ENCODE peak calls at places on chromosome 7, in ten cellular contexts. V, B, T, J, R, D, P, K, Q and F are unnamed samples.

GRCh38 chr7:147311332-147311731 is 1194.7 kb downstream of the CNTNAP2 start:
- DNase-seq in V (no peak), B (no peak), T (no peak), J (no peak), R (no peak), D (no peak), P (no peak), K (no peak), Q (no peak), F (no peak)

GRCh38 chr7:17952387-17952786 is 12.1 kb upstream of the SNX13 start:
- DNase-seq in V (peak; percentile 90), B (peak; percentile 45), T (no peak), J (no peak), R (no peak), D (no peak), P (no peak), K (no peak), Q (no peak), F (no peak)

GRCh38 chr7:128777156-128778123 is 1.8 kb upstream of the OPN1SW start:
- DNase-seq in V (no peak), B (no peak), T (no peak), J (peak; percentile 29), R (no peak), D (no peak), P (no peak), K (no peak), Q (no peak), F (no peak)

GRCh38 chr7:128860158-128861073 is 2.2 kb upstream of the ATP6V1F start:
- DNase-seq in V (no peak), B (peak; percentile 45), T (no peak), J (no peak), R (peak; percentile 91), D (no peak), P (peak; percentile 74), K (no peak), Q (no peak), F (no peak)

GRCh38 chr7:150988230-150989226 is 2.3 kb upstream of the NOS3 start:
- DNase-seq in V (peak; percentile 53), B (peak; percentile 68), T (no peak), J (peak; percentile 59), R (peak; percentile 91), D (peak; percentile 84), P (peak; percentile 82), K (no peak), Q (no peak), F (peak; percentile 75)

GRCh38 chr7:46909601-46910051 is 672.3 kb downstream of the TNS3 start:
- DNase-seq in V (no peak), B (no peak), T (peak; percentile 12), J (peak; percentile 73), R (no peak), D (no peak), P (no peak), K (no peak), Q (peak; percentile 81), F (no peak)

GRCh38 chr7:1745576-1746490 is 75.8 kb downstream of the ELFN1 start:
- DNase-seq in V (no peak), B (no peak), T (no peak), J (no peak), R (no peak), D (no peak), P (no peak), K (no peak), Q (no peak), F (no peak)

GRCh38 chr7:90209776-90210175 is 1.8 kb upstream of the STEAP2 start:
- DNase-seq in V (no peak), B (no peak), T (no peak), J (no peak), R (no peak), D (no peak), P (no peak), K (no peak), Q (no peak), F (no peak)

GRCh38 chr7:25805027-25805687 is 346.8 kb upstream of the NFE2L3 start:
- DNase-seq in V (no peak), B (no peak), T (no peak), J (peak; percentile 54), R (no peak), D (no peak), P (no peak), K (no peak), Q (peak; percentile 42), F (no peak)

GRCh38 chr7:80380957-80381356 is 130.9 kb downstream of the GNAT3 start:
- DNase-seq in V (no peak), B (no peak), T (no peak), J (no peak), R (no peak), D (no peak), P (no peak), K (no peak), Q (no peak), F (no peak)

GRCh38 chr7:158728911-158729645 is 24.5 kb upstream of the NCAPG2 start:
- DNase-seq in V (no peak), B (no peak), T (no peak), J (no peak), R (peak; percentile 52), D (no peak), P (no peak), K (no peak), Q (no peak), F (no peak)

GRCh38 chr7:43454936-43455518 is 127.9 kb upstream of the STK17A start:
- DNase-seq in V (peak; percentile 58), B (peak; percentile 46), T (no peak), J (peak; percentile 56), R (peak; percentile 28), D (peak; percentile 49), P (peak; percentile 73), K (peak; percentile 19), Q (peak; percentile 66), F (peak; percentile 52)

DNA sequence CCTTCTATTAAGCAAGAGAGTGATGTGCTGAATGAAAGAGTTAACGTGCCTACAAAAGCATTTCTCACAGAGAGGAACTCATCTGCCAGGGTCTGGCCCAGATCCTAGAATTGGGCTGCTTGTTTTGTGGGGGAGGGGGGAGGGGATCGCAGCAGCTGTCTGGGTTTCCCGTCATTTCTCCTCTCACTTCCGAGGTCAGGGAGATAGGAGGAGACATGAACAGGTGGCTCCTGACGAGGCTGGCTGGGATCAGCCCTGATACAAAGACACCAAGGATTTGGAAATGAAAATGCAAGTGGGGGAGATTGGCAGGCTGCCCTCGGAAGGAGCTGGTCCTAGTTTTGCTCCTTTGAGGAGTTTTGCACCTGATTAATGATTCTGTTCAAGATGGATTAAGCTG is 86.7 kb upstream of the KMT2C start:
- DNase-seq in V (no peak), B (no peak), T (no peak), J (no peak), R (no peak), D (no peak), P (no peak), K (no peak), Q (no peak), F (no peak)
- H3K4me2 ChIP-seq in V (no peak overlapping the region), B (no peak overlapping the region), T (peak overlapping the region; percentile 18), J (no peak overlapping the region), R (no peak overlapping the region), D (no peak overlapping the region), P (no peak overlapping the region), K (no peak overlapping the region), Q (no peak overlapping the region), F (peak overlapping the region; percentile 44)

GRCh38 chr7:12982178-12982577 is 294.7 kb downstream of the ARL4A start:
- DNase-seq in V (peak; percentile 65), B (no peak), T (no peak), J (no peak), R (no peak), D (no peak), P (no peak), K (no peak), Q (no peak), F (no peak)

GRCh38 chr7:12985228-12985627 is 297.8 kb downstream of the ARL4A start:
- DNase-seq in V (no peak), B (no peak), T (no peak), J (no peak), R (no peak), D (no peak), P (no peak), K (no peak), Q (no peak), F (no peak)

GRCh38 chr7:12987238-12987637 is 299.8 kb downstream of the ARL4A start:
- DNase-seq in V (no peak), B (no peak), T (no peak), J (no peak), R (no peak), D (no peak), P (no peak), K (no peak), Q (no peak), F (no peak)

GRCh38 chr7:12984117-12984516 is 296.7 kb downstream of the ARL4A start:
- DNase-seq in V (no peak), B (no peak), T (no peak), J (no peak), R (no peak), D (no peak), P (no peak), K (no peak), Q (no peak), F (no peak)

GRCh38 chr7:12985752-12986151 is 298.3 kb downstream of the ARL4A start:
- DNase-seq in V (no peak), B (no peak), T (no peak), J (no peak), R (no peak), D (no peak), P (no peak), K (no peak), Q (no peak), F (no peak)
- H3K4me2 ChIP-seq in V (no peak overlapping the region), B (no peak overlapping the region), T (no peak overlapping the region), J (no peak overlapping the region), R (no peak overlapping the region), D (no peak overlapping the region), P (no peak overlapping the region), K (no peak overlapping the region), Q (no peak overlapping the region), F (no peak overlapping the region)

GRCh38 chr7:28466341-28466740 is 54.0 kb downstream of the CREB5 start:
- DNase-seq in V (no peak), B (no peak), T (no peak), J (peak; percentile 22), R (no peak), D (no peak), P (no peak), K (no peak), Q (no peak), F (no peak)
- H3K4me2 ChIP-seq in V (no peak overlapping the region), B (no peak overlapping the region), T (no peak overlapping the region), J (no peak overlapping the region), R (no peak overlapping the region), D (no peak overlapping the region), P (no peak overlapping the region), K (no peak overlapping the region), Q (no peak overlapping the region), F (no peak overlapping the region)

GRCh38 chr7:27242046-27242579 is 489 bp upstream of the EVX1 start:
- DNase-seq in V (no peak), B (no peak), T (no peak), J (no peak), R (no peak), D (no peak), P (peak; percentile 62), K (no peak), Q (no peak), F (no peak)
- H3K4me2 ChIP-seq in V (no peak overlapping the region), B (no peak overlapping the region), T (no peak overlapping the region), J (peak overlapping the region; percentile 66), R (no peak overlapping the region), D (no peak overlapping the region), P (peak overlapping the region; percentile 88), K (no peak overlapping the region), Q (no peak overlapping the region), F (peak overlapping the region; percentile 96)